ENCODE peak calls at places on chromosomes 7 and 10, in five cellular contexts. One of them, this sample, is unnamed.

GRCh38 chr7:153422291-153423189 is 629.7 kb upstream of the DPP6 start:
- DNase-seq in left ventricle myocardium inferior: no peak
- DNase-seq in cardiac muscle cell: no peak
- DNase-seq in brain microvascular endothelial cell: no peak
- DNase-seq in tibial nerve: no peak
- DNase-seq in this sample: no peak

GRCh38 chr7:55977831-55978230 is 13.4 kb downstream of the NIPSNAP2 start:
- DNase-seq in left ventricle myocardium inferior: no peak
- DNase-seq in cardiac muscle cell: no peak
- DNase-seq in brain microvascular endothelial cell: peak
- DNase-seq in tibial nerve: no peak
- DNase-seq in this sample: peak

GRCh38 chr10:97778452-97779302 is 6.9 kb upstream of the SFRP5 start:
- DNase-seq in brain microvascular endothelial cell: no peak
- DNase-seq in cardiac muscle cell: no peak
- DNase-seq in left ventricle myocardium inferior: no peak
- DNase-seq in tibial nerve: no peak
- DNase-seq in this sample: no peak

GRCh38 chr7:40680657-40681056 is 545.9 kb downstream of the SUGCT start:
- DNase-seq in tibial nerve: no peak
- DNase-seq in brain microvascular endothelial cell: no peak
- DNase-seq in cardiac muscle cell: no peak
- DNase-seq in left ventricle myocardium inferior: no peak
- DNase-seq in this sample: no peak

GRCh38 chr7:155280446-155281410 is 16.9 kb upstream of the INSIG1 start:
- DNase-seq in cardiac muscle cell: no peak
- DNase-seq in brain microvascular endothelial cell: no peak
- DNase-seq in left ventricle myocardium inferior: no peak
- DNase-seq in tibial nerve: no peak
- DNase-seq in this sample: no peak

GRCh38 chr10:119989966-119990365 is 97.4 kb downstream of the SEC23IP start:
- DNase-seq in brain microvascular endothelial cell: no peak
- DNase-seq in left ventricle myocardium inferior: no peak
- DNase-seq in cardiac muscle cell: no peak
- DNase-seq in tibial nerve: no peak
- DNase-seq in this sample: no peak

GRCh38 chr10:27247037-27247436 is 6.4 kb upstream of the ACBD5 start:
- DNase-seq in tibial nerve: no peak
- DNase-seq in brain microvascular endothelial cell: no peak
- DNase-seq in cardiac muscle cell: no peak
- DNase-seq in left ventricle myocardium inferior: no peak
- DNase-seq in this sample: no peak

GRCh38 chr7:105306160-105306784 is 82.4 kb downstream of the SRPK2 start:
- DNase-seq in brain microvascular endothelial cell: no peak
- DNase-seq in cardiac muscle cell: no peak
- DNase-seq in tibial nerve: no peak
- DNase-seq in left ventricle myocardium inferior: no peak
- DNase-seq in this sample: no peak

GRCh38 chr7:98283887-98284222 is 2.4 kb downstream of the BRI3 start:
- DNase-seq in left ventricle myocardium inferior: no peak
- DNase-seq in brain microvascular endothelial cell: no peak
- DNase-seq in cardiac muscle cell: no peak
- DNase-seq in tibial nerve: no peak
- DNase-seq in this sample: no peak

GRCh38 chr7:90944021-90944420 is 320.2 kb upstream of the FZD1 start:
- DNase-seq in tibial nerve: no peak
- DNase-seq in left ventricle myocardium inferior: no peak
- DNase-seq in brain microvascular endothelial cell: no peak
- DNase-seq in cardiac muscle cell: no peak
- DNase-seq in this sample: no peak

GRCh38 chr10:63711866-63712716 is 190.9 kb downstream of the REEP3 start:
- DNase-seq in brain microvascular endothelial cell: peak
- DNase-seq in tibial nerve: peak
- DNase-seq in left ventricle myocardium inferior: peak
- DNase-seq in cardiac muscle cell: no peak
- DNase-seq in this sample: peak

GRCh38 chr10:73817826-73818225 is 6.4 kb upstream of the NDST2 start:
- DNase-seq in brain microvascular endothelial cell: no peak
- DNase-seq in left ventricle myocardium inferior: no peak
- DNase-seq in tibial nerve: no peak
- DNase-seq in cardiac muscle cell: no peak
- DNase-seq in this sample: no peak

GRCh38 chr7:155416646-155417380 is 41.1 kb upstream of the EN2 start:
- DNase-seq in tibial nerve: no peak
- DNase-seq in left ventricle myocardium inferior: no peak
- DNase-seq in brain microvascular endothelial cell: no peak
- DNase-seq in cardiac muscle cell: no peak
- DNase-seq in this sample: no peak

GRCh38 chr10:12603766-12604470 is 254.6 kb downstream of the CAMK1D start:
- DNase-seq in brain microvascular endothelial cell: no peak
- DNase-seq in cardiac muscle cell: no peak
- DNase-seq in tibial nerve: no peak
- DNase-seq in left ventricle myocardium inferior: no peak
- DNase-seq in this sample: no peak

GRCh38 chr10:48406204-48406603 is 99.7 kb downstream of the MAPK8 start:
- DNase-seq in tibial nerve: no peak
- DNase-seq in cardiac muscle cell: no peak
- DNase-seq in brain microvascular endothelial cell: peak
- DNase-seq in left ventricle myocardium inferior: no peak
- DNase-seq in this sample: no peak

GRCh38 chr7:130912086-130912909 is 178.3 kb upstream of the KLF14 start:
- DNase-seq in brain microvascular endothelial cell: no peak
- DNase-seq in left ventricle myocardium inferior: no peak
- DNase-seq in cardiac muscle cell: no peak
- DNase-seq in tibial nerve: no peak
- DNase-seq in this sample: no peak

GRCh38 chr7:132783824-132784223 is 207.6 kb upstream of the PLXNA4 start:
- DNase-seq in tibial nerve: no peak
- DNase-seq in left ventricle myocardium inferior: no peak
- DNase-seq in cardiac muscle cell: no peak
- DNase-seq in brain microvascular endothelial cell: peak
- DNase-seq in this sample: peak

GRCh38 chr7:76513817-76514799 is 3.8 kb downstream of the UPK3B start:
- DNase-seq in brain microvascular endothelial cell: no peak
- DNase-seq in cardiac muscle cell: no peak
- DNase-seq in left ventricle myocardium inferior: no peak
- DNase-seq in tibial nerve: no peak
- DNase-seq in this sample: no peak

GRCh38 chr7:88312061-88312663 is 5.5 kb upstream of the STEAP4 start:
- DNase-seq in left ventricle myocardium inferior: peak
- DNase-seq in tibial nerve: peak
- DNase-seq in brain microvascular endothelial cell: no peak
- DNase-seq in cardiac muscle cell: no peak
- DNase-seq in this sample: no peak

GRCh38 chr10:119364941-119365340 is 157.6 kb downstream of the GRK5 start:
- DNase-seq in left ventricle myocardium inferior: no peak
- DNase-seq in brain microvascular endothelial cell: no peak
- DNase-seq in cardiac muscle cell: no peak
- DNase-seq in tibial nerve: no peak
- DNase-seq in this sample: no peak

DNA sequence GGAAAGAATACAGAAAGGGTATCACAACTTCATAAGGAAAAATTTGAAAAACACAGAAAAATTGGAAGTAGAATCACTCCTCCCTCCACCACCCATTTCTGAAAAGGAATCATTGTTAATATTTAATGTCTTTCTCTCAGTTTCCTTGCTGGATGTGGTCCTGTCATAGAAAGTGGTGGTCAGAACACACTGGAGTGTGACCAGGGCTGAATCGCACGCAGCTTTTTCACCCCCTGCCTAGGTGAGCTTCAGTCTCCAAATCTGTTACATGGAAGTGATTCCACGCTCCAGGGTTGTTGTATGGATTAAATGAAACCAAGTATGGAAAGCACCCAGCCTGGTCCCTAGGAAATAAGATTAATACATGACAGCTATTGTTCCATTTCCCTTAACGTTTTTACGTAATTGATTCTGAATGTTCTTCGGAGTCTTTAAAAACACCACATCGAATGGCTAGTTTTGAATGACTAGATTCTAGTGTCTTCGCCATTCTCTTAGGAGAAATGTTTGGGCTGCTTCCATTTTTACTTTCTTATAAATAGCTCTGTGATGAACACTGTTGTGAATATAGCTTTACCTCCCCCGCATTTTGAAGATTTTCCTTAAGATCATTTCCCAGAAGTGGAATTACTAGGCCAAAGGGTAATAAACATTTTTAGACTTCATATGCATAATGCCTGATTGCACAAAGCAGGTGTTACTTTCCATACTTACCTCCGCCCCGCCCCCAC is 10.9 kb upstream of the DUSP5 start:
- DNase-seq in left ventricle myocardium inferior: no peak
- DNase-seq in cardiac muscle cell: no peak
- DNase-seq in tibial nerve: no peak
- DNase-seq in brain microvascular endothelial cell: no peak
- DNase-seq in this sample: no peak
- H3K4me3 ChIP-seq in left ventricle myocardium inferior: no peak
- H3K4me3 ChIP-seq in cardiac muscle cell: no peak
- H3K4me3 ChIP-seq in tibial nerve: no peak
- H3K4me3 ChIP-seq in brain microvascular endothelial cell: no peak
- H3K4me3 ChIP-seq in this sample: no peak

GRCh38 chr10:129780901-129781795 is 182.9 kb downstream of the EBF3 start:
- DNase-seq in left ventricle myocardium inferior: no peak
- DNase-seq in brain microvascular endothelial cell: no peak
- DNase-seq in tibial nerve: no peak
- DNase-seq in cardiac muscle cell: no peak
- DNase-seq in this sample: no peak

GRCh38 chr10:129778571-129778970 is 185.5 kb downstream of the EBF3 start:
- DNase-seq in tibial nerve: no peak
- DNase-seq in brain microvascular endothelial cell: no peak
- DNase-seq in left ventricle myocardium inferior: no peak
- DNase-seq in cardiac muscle cell: no peak
- DNase-seq in this sample: no peak

GRCh38 chr10:129780158-129780557 is 183.9 kb downstream of the EBF3 start:
- DNase-seq in cardiac muscle cell: no peak
- DNase-seq in tibial nerve: no peak
- DNase-seq in left ventricle myocardium inferior: no peak
- DNase-seq in brain microvascular endothelial cell: no peak
- DNase-seq in this sample: no peak

GRCh38 chr10:129777687-129778086 is 186.4 kb downstream of the EBF3 start:
- DNase-seq in cardiac muscle cell: no peak
- DNase-seq in left ventricle myocardium inferior: no peak
- DNase-seq in tibial nerve: no peak
- DNase-seq in brain microvascular endothelial cell: no peak
- DNase-seq in this sample: no peak

GRCh38 chr10:129779126-129779525 is 184.9 kb downstream of the EBF3 start:
- DNase-seq in cardiac muscle cell: no peak
- DNase-seq in left ventricle myocardium inferior: no peak
- DNase-seq in tibial nerve: no peak
- DNase-seq in brain microvascular endothelial cell: no peak
- DNase-seq in this sample: no peak
- H3K4me3 ChIP-seq in cardiac muscle cell: no peak
- H3K4me3 ChIP-seq in left ventricle myocardium inferior: no peak
- H3K4me3 ChIP-seq in tibial nerve: no peak
- H3K4me3 ChIP-seq in brain microvascular endothelial cell: no peak
- H3K4me3 ChIP-seq in this sample: no peak

DNA sequence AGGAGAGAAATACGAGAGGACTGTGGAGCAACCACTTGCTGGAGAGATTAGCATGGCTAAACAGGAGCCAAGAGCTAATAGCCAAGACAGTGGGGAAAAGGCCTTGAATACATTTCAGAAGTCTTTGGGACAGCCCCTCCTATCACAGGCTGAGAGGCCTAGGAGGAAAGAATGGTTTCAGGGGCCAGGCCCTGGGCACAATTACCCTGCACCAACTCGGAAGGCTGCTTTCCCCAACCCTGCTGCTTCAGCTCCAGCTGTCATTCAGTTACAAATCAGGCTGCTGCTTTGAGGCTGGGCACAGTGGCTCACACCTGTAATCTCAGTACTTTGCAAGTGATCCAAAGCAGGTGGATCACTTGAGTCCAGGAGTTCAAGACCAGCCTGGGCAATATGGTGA is 32.0 kb upstream of the SLC35G1 start:
- DNase-seq in tibial nerve: no peak
- DNase-seq in cardiac muscle cell: no peak
- DNase-seq in left ventricle myocardium inferior: no peak
- DNase-seq in brain microvascular endothelial cell: no peak
- DNase-seq in this sample: no peak
- H3K4me3 ChIP-seq in tibial nerve: no peak
- H3K4me3 ChIP-seq in cardiac muscle cell: no peak
- H3K4me3 ChIP-seq in left ventricle myocardium inferior: no peak
- H3K4me3 ChIP-seq in brain microvascular endothelial cell: no peak
- H3K4me3 ChIP-seq in this sample: no peak

GRCh38 chr10:49552277-49552676 is 13.4 kb upstream of the ERCC6 start:
- DNase-seq in brain microvascular endothelial cell: peak
- DNase-seq in cardiac muscle cell: no peak
- DNase-seq in tibial nerve: no peak
- DNase-seq in left ventricle myocardium inferior: no peak
- DNase-seq in this sample: peak
- H3K4me3 ChIP-seq in brain microvascular endothelial cell: no peak
- H3K4me3 ChIP-seq in cardiac muscle cell: no peak
- H3K4me3 ChIP-seq in tibial nerve: no peak
- H3K4me3 ChIP-seq in left ventricle myocardium inferior: no peak
- H3K4me3 ChIP-seq in this sample: peak

DNA sequence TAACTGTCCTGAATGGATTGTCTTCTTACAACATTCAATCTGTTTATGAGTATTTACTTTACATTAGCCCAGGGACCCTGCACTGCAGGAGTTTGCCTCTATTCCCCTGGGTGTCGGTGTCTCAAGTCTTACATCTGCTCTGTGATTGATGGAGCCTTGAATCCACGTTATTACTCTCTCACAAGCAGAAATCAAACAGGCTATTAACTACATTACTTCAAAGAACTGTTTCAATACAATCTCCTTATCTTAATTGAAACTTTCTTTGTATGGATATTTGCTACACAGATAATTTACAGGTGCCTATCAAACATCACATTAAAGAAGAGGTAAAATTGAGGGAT is 3.1 kb upstream of the ARID5B start:
- DNase-seq in left ventricle myocardium inferior: no peak
- DNase-seq in brain microvascular endothelial cell: no peak
- DNase-seq in tibial nerve: no peak
- DNase-seq in cardiac muscle cell: no peak
- DNase-seq in this sample: no peak
- H3K4me3 ChIP-seq in left ventricle myocardium inferior: no peak
- H3K4me3 ChIP-seq in brain microvascular endothelial cell: no peak
- H3K4me3 ChIP-seq in tibial nerve: no peak
- H3K4me3 ChIP-seq in cardiac muscle cell: no peak
- H3K4me3 ChIP-seq in this sample: no peak

GRCh38 chr7:7178081-7178480 is 4.3 kb upstream of the C1GALT1 start:
- DNase-seq in tibial nerve: no peak
- DNase-seq in cardiac muscle cell: no peak
- DNase-seq in left ventricle myocardium inferior: no peak
- DNase-seq in brain microvascular endothelial cell: no peak
- DNase-seq in this sample: no peak
- H3K4me3 ChIP-seq in tibial nerve: no peak
- H3K4me3 ChIP-seq in cardiac muscle cell: no peak
- H3K4me3 ChIP-seq in left ventricle myocardium inferior: no peak
- H3K4me3 ChIP-seq in brain microvascular endothelial cell: no peak
- H3K4me3 ChIP-seq in this sample: no peak

GRCh38 chr10:71773221-71773971 is at the start of gene VSIR:
- DNase-seq in brain microvascular endothelial cell: peak
- DNase-seq in left ventricle myocardium inferior: peak
- DNase-seq in cardiac muscle cell: peak
- DNase-seq in tibial nerve: peak
- DNase-seq in this sample: no peak
- H3K4me3 ChIP-seq in brain microvascular endothelial cell: peak
- H3K4me3 ChIP-seq in left ventricle myocardium inferior: peak
- H3K4me3 ChIP-seq in cardiac muscle cell: peak
- H3K4me3 ChIP-seq in tibial nerve: peak
- H3K4me3 ChIP-seq in this sample: peak